ENCODE peak calls at places on chromosomes 16 and 17, in five cellular contexts. One of them, this sample, is unnamed.

GRCh38 chr16:4682616-4683254 is 10.6 kb upstream of the NUDT16L1 start:
- DNase-seq in activated B cell treated with CpG ODN at 0.5 μM for 24 hours: no peak
- DNase-seq in sigmoid colon: peak; percentile 77
- DNase-seq in D341Med: peak; percentile 67
- DNase-seq in CD4-positive, alpha-beta memory T cell: peak; percentile 31
- DNase-seq in this sample: no peak

GRCh38 chr16:69474447-69474846 is 50.0 kb downstream of the CYB5B start:
- DNase-seq in activated B cell treated with CpG ODN at 0.5 μM for 24 hours: no peak
- DNase-seq in sigmoid colon: no peak
- DNase-seq in D341Med: no peak
- DNase-seq in CD4-positive, alpha-beta memory T cell: no peak
- DNase-seq in this sample: no peak

GRCh38 chr17:40034426-40035161 is 19.4 kb downstream of the CSF3 start:
- DNase-seq in activated B cell treated with CpG ODN at 0.5 μM for 24 hours: no peak
- DNase-seq in sigmoid colon: no peak
- DNase-seq in D341Med: no peak
- DNase-seq in CD4-positive, alpha-beta memory T cell: no peak
- DNase-seq in this sample: no peak

GRCh38 chr16:83305092-83305491 is 502.7 kb upstream of the HSBP1 start:
- DNase-seq in activated B cell treated with CpG ODN at 0.5 μM for 24 hours: no peak
- DNase-seq in sigmoid colon: no peak
- DNase-seq in D341Med: no peak
- DNase-seq in CD4-positive, alpha-beta memory T cell: no peak
- DNase-seq in this sample: no peak

GRCh38 chr17:4195306-4195705 is 52.3 kb downstream of the CYB5D2 start:
- DNase-seq in activated B cell treated with CpG ODN at 0.5 μM for 24 hours: no peak
- DNase-seq in sigmoid colon: no peak
- DNase-seq in D341Med: no peak
- DNase-seq in CD4-positive, alpha-beta memory T cell: no peak
- DNase-seq in this sample: no peak

GRCh38 chr16:85736924-85737323 is 14.0 kb downstream of the C16orf74 start:
- DNase-seq in activated B cell treated with CpG ODN at 0.5 μM for 24 hours: no peak
- DNase-seq in sigmoid colon: no peak
- DNase-seq in D341Med: no peak
- DNase-seq in CD4-positive, alpha-beta memory T cell: no peak
- DNase-seq in this sample: no peak

GRCh38 chr17:34892864-34893263 is 68.4 kb downstream of the CCT6B start:
- DNase-seq in activated B cell treated with CpG ODN at 0.5 μM for 24 hours: no peak
- DNase-seq in sigmoid colon: no peak
- DNase-seq in D341Med: peak; percentile 86
- DNase-seq in CD4-positive, alpha-beta memory T cell: peak; percentile 23
- DNase-seq in this sample: peak; percentile 71

GRCh38 chr17:44645341-44645740 is 10.9 kb upstream of the MEIOC start:
- DNase-seq in activated B cell treated with CpG ODN at 0.5 μM for 24 hours: no peak
- DNase-seq in sigmoid colon: no peak
- DNase-seq in D341Med: no peak
- DNase-seq in CD4-positive, alpha-beta memory T cell: no peak
- DNase-seq in this sample: no peak

GRCh38 chr17:30961213-30962188 is 9.3 kb upstream of the RNF135 start:
- DNase-seq in activated B cell treated with CpG ODN at 0.5 μM for 24 hours: peak; percentile 53
- DNase-seq in sigmoid colon: no peak
- DNase-seq in D341Med: no peak
- DNase-seq in CD4-positive, alpha-beta memory T cell: peak; percentile 8
- DNase-seq in this sample: no peak

GRCh38 chr17:75619506-75620431 is 13.5 kb upstream of the SMIM5 start:
- DNase-seq in activated B cell treated with CpG ODN at 0.5 μM for 24 hours: no peak
- DNase-seq in sigmoid colon: no peak
- DNase-seq in D341Med: peak; percentile 90
- DNase-seq in CD4-positive, alpha-beta memory T cell: no peak
- DNase-seq in this sample: peak; percentile 21

GRCh38 chr17:81462506-81463125 is 50.0 kb downstream of the ACTG1 start:
- DNase-seq in activated B cell treated with CpG ODN at 0.5 μM for 24 hours: no peak
- DNase-seq in sigmoid colon: no peak
- DNase-seq in D341Med: no peak
- DNase-seq in CD4-positive, alpha-beta memory T cell: no peak
- DNase-seq in this sample: no peak

GRCh38 chr16:21652451-21652850 is at the start of gene IGSF6:
- DNase-seq in activated B cell treated with CpG ODN at 0.5 μM for 24 hours: no peak
- DNase-seq in sigmoid colon: no peak
- DNase-seq in D341Med: no peak
- DNase-seq in CD4-positive, alpha-beta memory T cell: no peak
- DNase-seq in this sample: no peak

GRCh38 chr17:57665128-57665527 is 80.0 kb downstream of the CCDC182 start:
- DNase-seq in activated B cell treated with CpG ODN at 0.5 μM for 24 hours: no peak
- DNase-seq in sigmoid colon: peak; percentile 33
- DNase-seq in D341Med: no peak
- DNase-seq in CD4-positive, alpha-beta memory T cell: no peak
- DNase-seq in this sample: no peak

GRCh38 chr16:70598937-70599503 is 47.3 kb upstream of the IL34 start:
- DNase-seq in activated B cell treated with CpG ODN at 0.5 μM for 24 hours: no peak
- DNase-seq in sigmoid colon: peak; percentile 74
- DNase-seq in D341Med: no peak
- DNase-seq in CD4-positive, alpha-beta memory T cell: no peak
- DNase-seq in this sample: no peak

GRCh38 chr16:52929478-52929877 is 123.2 kb downstream of the CHD9NB start:
- DNase-seq in activated B cell treated with CpG ODN at 0.5 μM for 24 hours: no peak
- DNase-seq in sigmoid colon: no peak
- DNase-seq in D341Med: no peak
- DNase-seq in CD4-positive, alpha-beta memory T cell: no peak
- DNase-seq in this sample: no peak

GRCh38 chr17:38914741-38915638 is 10.4 kb upstream of the LASP1NB start:
- DNase-seq in activated B cell treated with CpG ODN at 0.5 μM for 24 hours: peak; percentile 10
- DNase-seq in sigmoid colon: peak; percentile 58
- DNase-seq in D341Med: peak; percentile 36
- DNase-seq in CD4-positive, alpha-beta memory T cell: no peak
- DNase-seq in this sample: no peak

GRCh38 chr17:62826956-62827355 is 18.8 kb upstream of the MARCHF10 start:
- DNase-seq in activated B cell treated with CpG ODN at 0.5 μM for 24 hours: no peak
- DNase-seq in sigmoid colon: no peak
- DNase-seq in D341Med: no peak
- DNase-seq in CD4-positive, alpha-beta memory T cell: no peak
- DNase-seq in this sample: no peak

GRCh38 chr16:60682219-60682618 is 1354.0 kb downstream of the CDH8 start:
- DNase-seq in activated B cell treated with CpG ODN at 0.5 μM for 24 hours: no peak
- DNase-seq in sigmoid colon: no peak
- DNase-seq in D341Med: no peak
- DNase-seq in CD4-positive, alpha-beta memory T cell: no peak
- DNase-seq in this sample: no peak

GRCh38 chr17:14732211-14732610 is 431.3 kb downstream of the HS3ST3B1 start:
- DNase-seq in activated B cell treated with CpG ODN at 0.5 μM for 24 hours: no peak
- DNase-seq in sigmoid colon: no peak
- DNase-seq in D341Med: no peak
- DNase-seq in CD4-positive, alpha-beta memory T cell: no peak
- DNase-seq in this sample: no peak

GRCh38 chr17:53932386-53932785 is 109.7 kb downstream of the KIF2B start:
- DNase-seq in activated B cell treated with CpG ODN at 0.5 μM for 24 hours: no peak
- DNase-seq in sigmoid colon: no peak
- DNase-seq in D341Med: no peak
- DNase-seq in CD4-positive, alpha-beta memory T cell: no peak
- DNase-seq in this sample: no peak

GRCh38 chr16:66521951-66522771 is 27.8 kb downstream of the TK2 start:
- DNase-seq in activated B cell treated with CpG ODN at 0.5 μM for 24 hours: peak; percentile 62
- DNase-seq in sigmoid colon: no peak
- DNase-seq in D341Med: no peak
- DNase-seq in CD4-positive, alpha-beta memory T cell: peak; percentile 77
- DNase-seq in this sample: no peak

GRCh38 chr17:42272162-42272561 is 4.0 kb downstream of the STAT5B start:
- DNase-seq in activated B cell treated with CpG ODN at 0.5 μM for 24 hours: no peak
- DNase-seq in sigmoid colon: no peak
- DNase-seq in D341Med: no peak
- DNase-seq in CD4-positive, alpha-beta memory T cell: peak; percentile 30
- DNase-seq in this sample: no peak

GRCh38 chr16:66605177-66605999 is 884 bp downstream of the CMTM3 start:
- DNase-seq in activated B cell treated with CpG ODN at 0.5 μM for 24 hours: peak; percentile 35
- DNase-seq in sigmoid colon: peak; percentile 83
- DNase-seq in D341Med: peak; percentile 52
- DNase-seq in CD4-positive, alpha-beta memory T cell: no peak
- DNase-seq in this sample: no peak

GRCh38 chr16:65788434-65789147 is 577.9 kb upstream of the CDH5 start:
- DNase-seq in activated B cell treated with CpG ODN at 0.5 μM for 24 hours: no peak
- DNase-seq in sigmoid colon: no peak
- DNase-seq in D341Med: no peak
- DNase-seq in CD4-positive, alpha-beta memory T cell: no peak
- DNase-seq in this sample: no peak

GRCh38 chr17:63523256-63523869 is at the start of gene KCNH6:
- DNase-seq in activated B cell treated with CpG ODN at 0.5 μM for 24 hours: no peak
- DNase-seq in sigmoid colon: no peak
- DNase-seq in D341Med: no peak
- DNase-seq in CD4-positive, alpha-beta memory T cell: no peak
- DNase-seq in this sample: peak; percentile 40

GRCh38 chr17:63780507-63780906 is 6.5 kb downstream of the DDX42 start:
- DNase-seq in activated B cell treated with CpG ODN at 0.5 μM for 24 hours: no peak
- DNase-seq in sigmoid colon: no peak
- DNase-seq in D341Med: no peak
- DNase-seq in CD4-positive, alpha-beta memory T cell: no peak
- DNase-seq in this sample: no peak

GRCh38 chr17:78459696-78460095 is 81.2 kb downstream of the PGS1 start:
- DNase-seq in activated B cell treated with CpG ODN at 0.5 μM for 24 hours: no peak
- DNase-seq in sigmoid colon: no peak
- DNase-seq in D341Med: no peak
- DNase-seq in CD4-positive, alpha-beta memory T cell: no peak
- DNase-seq in this sample: no peak